ENCODE peak calls at places on chromosomes 2 and 18, in six cellular contexts. One of them, this sample, is unnamed.

GRCh38 chr2:203436496-203436895 is 98.6 kb downstream of the RAPH1 start:
- DNase-seq in mesendoderm: no peak
- DNase-seq in HCT116: no peak
- DNase-seq in CD4-positive, alpha-beta memory T cell: no peak
- DNase-seq in ovary: no peak
- DNase-seq in fibroblast of lung: no peak
- DNase-seq in this sample: no peak

GRCh38 chr2:207746131-207746530 is 23.6 kb downstream of the FZD5 start:
- DNase-seq in fibroblast of lung: peak; percentile 60
- DNase-seq in HCT116: peak; percentile 54
- DNase-seq in CD4-positive, alpha-beta memory T cell: peak; percentile 37
- DNase-seq in mesendoderm: peak; percentile 74
- DNase-seq in ovary: peak; percentile 60
- DNase-seq in this sample: no peak

GRCh38 chr2:126655066-126655465 is 892 bp upstream of the GYPC start:
- DNase-seq in mesendoderm: peak; percentile 37
- DNase-seq in fibroblast of lung: no peak
- DNase-seq in HCT116: no peak
- DNase-seq in ovary: no peak
- DNase-seq in CD4-positive, alpha-beta memory T cell: no peak
- DNase-seq in this sample: no peak

GRCh38 chr2:7567646-7568045 is 650.4 kb downstream of the RNF144A start:
- DNase-seq in mesendoderm: peak; percentile 6
- DNase-seq in ovary: no peak
- DNase-seq in CD4-positive, alpha-beta memory T cell: peak; percentile 64
- DNase-seq in fibroblast of lung: no peak
- DNase-seq in HCT116: no peak
- DNase-seq in this sample: no peak

GRCh38 chr2:48900321-48901014 is 144.9 kb upstream of the LHCGR start:
- DNase-seq in HCT116: no peak
- DNase-seq in mesendoderm: peak; percentile 23
- DNase-seq in ovary: no peak
- DNase-seq in fibroblast of lung: peak; percentile 7
- DNase-seq in CD4-positive, alpha-beta memory T cell: no peak
- DNase-seq in this sample: no peak

GRCh38 chr2:136058951-136059530 is 58.9 kb downstream of the CXCR4 start:
- DNase-seq in HCT116: no peak
- DNase-seq in mesendoderm: no peak
- DNase-seq in CD4-positive, alpha-beta memory T cell: no peak
- DNase-seq in ovary: no peak
- DNase-seq in fibroblast of lung: no peak
- DNase-seq in this sample: no peak

GRCh38 chr2:234241656-234242445 is 191.3 kb downstream of the SPP2 start:
- DNase-seq in fibroblast of lung: peak; percentile 97
- DNase-seq in CD4-positive, alpha-beta memory T cell: no peak
- DNase-seq in ovary: no peak
- DNase-seq in HCT116: no peak
- DNase-seq in mesendoderm: no peak
- DNase-seq in this sample: no peak

GRCh38 chr2:127165539-127165935 is 54.6 kb downstream of the CYP27C1 start:
- DNase-seq in fibroblast of lung: no peak
- DNase-seq in CD4-positive, alpha-beta memory T cell: no peak
- DNase-seq in ovary: no peak
- DNase-seq in mesendoderm: no peak
- DNase-seq in HCT116: no peak
- DNase-seq in this sample: no peak

GRCh38 chr2:216777637-216778273 is 82.1 kb downstream of the TNP1 start:
- DNase-seq in CD4-positive, alpha-beta memory T cell: peak; percentile 2
- DNase-seq in ovary: no peak
- DNase-seq in fibroblast of lung: peak; percentile 30
- DNase-seq in mesendoderm: peak; percentile 96
- DNase-seq in HCT116: peak; percentile 84
- DNase-seq in this sample: no peak

GRCh38 chr2:156901373-156902031 is 356.0 kb upstream of the GALNT5 start:
- DNase-seq in HCT116: no peak
- DNase-seq in CD4-positive, alpha-beta memory T cell: no peak
- DNase-seq in mesendoderm: peak; percentile 84
- DNase-seq in ovary: no peak
- DNase-seq in fibroblast of lung: peak; percentile 61
- DNase-seq in this sample: no peak

GRCh38 chr2:200239216-200239615 is 67.3 kb upstream of the SPATS2L start:
- DNase-seq in CD4-positive, alpha-beta memory T cell: no peak
- DNase-seq in HCT116: no peak
- DNase-seq in fibroblast of lung: peak; percentile 62
- DNase-seq in mesendoderm: peak; percentile 95
- DNase-seq in ovary: no peak
- DNase-seq in this sample: no peak

GRCh38 chr2:233817995-233818638 is 36.2 kb downstream of the HJURP start:
- DNase-seq in mesendoderm: no peak
- DNase-seq in HCT116: no peak
- DNase-seq in fibroblast of lung: no peak
- DNase-seq in ovary: no peak
- DNase-seq in CD4-positive, alpha-beta memory T cell: no peak
- DNase-seq in this sample: no peak

GRCh38 chr2:64141711-64142405 is 2.4 kb downstream of the PELI1 start:
- DNase-seq in mesendoderm: peak; percentile 27
- DNase-seq in ovary: no peak
- DNase-seq in CD4-positive, alpha-beta memory T cell: no peak
- DNase-seq in HCT116: no peak
- DNase-seq in fibroblast of lung: peak; percentile 56
- DNase-seq in this sample: no peak

GRCh38 chr18:8450898-8451665 is 158.2 kb upstream of the RAB12 start:
- DNase-seq in ovary: no peak
- DNase-seq in mesendoderm: peak; percentile 11
- DNase-seq in fibroblast of lung: no peak
- DNase-seq in HCT116: no peak
- DNase-seq in CD4-positive, alpha-beta memory T cell: no peak
- DNase-seq in this sample: no peak

GRCh38 chr18:24502621-24503020 is 42.2 kb downstream of the HRH4 start:
- DNase-seq in HCT116: no peak
- DNase-seq in fibroblast of lung: no peak
- DNase-seq in ovary: no peak
- DNase-seq in CD4-positive, alpha-beta memory T cell: no peak
- DNase-seq in mesendoderm: peak; percentile 47
- DNase-seq in this sample: no peak

GRCh38 chr18:57705861-57706590 is 84.4 kb upstream of the NARS1 start:
- DNase-seq in CD4-positive, alpha-beta memory T cell: no peak
- DNase-seq in ovary: no peak
- DNase-seq in HCT116: no peak
- DNase-seq in fibroblast of lung: no peak
- DNase-seq in mesendoderm: no peak
- DNase-seq in this sample: no peak

GRCh38 chr2:241595600-241596140 is 37.1 kb downstream of the BOK start:
- DNase-seq in mesendoderm: peak; percentile 61
- DNase-seq in ovary: no peak
- DNase-seq in CD4-positive, alpha-beta memory T cell: peak; percentile 15
- DNase-seq in fibroblast of lung: no peak
- DNase-seq in HCT116: no peak
- DNase-seq in this sample: no peak

GRCh38 chr2:110645616-110646015 is 32.2 kb downstream of the BUB1 start:
- DNase-seq in fibroblast of lung: no peak
- DNase-seq in HCT116: no peak
- DNase-seq in mesendoderm: no peak
- DNase-seq in ovary: no peak
- DNase-seq in CD4-positive, alpha-beta memory T cell: no peak
- DNase-seq in this sample: no peak

DNA sequence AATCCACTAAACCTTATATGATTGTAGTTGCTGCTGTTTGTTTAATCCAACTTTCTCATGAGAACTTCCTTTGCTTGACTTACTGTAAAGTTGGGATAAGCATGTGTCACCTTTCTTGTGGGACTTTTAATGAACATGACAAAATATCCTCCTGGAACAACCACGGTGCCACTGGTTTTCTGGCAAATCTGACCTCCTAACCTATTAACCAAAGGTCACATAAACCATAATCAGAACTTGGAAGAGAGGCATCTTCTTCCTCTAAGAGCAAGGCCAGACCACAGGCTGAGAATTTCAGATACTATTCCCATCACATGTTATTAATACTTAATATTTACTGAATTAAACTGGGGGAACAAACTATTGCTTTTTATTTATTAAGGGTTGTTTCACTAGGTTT is 2.3 kb downstream of the SLC40A1 start:
- DNase-seq in fibroblast of lung: no peak
- DNase-seq in mesendoderm: no peak
- DNase-seq in ovary: no peak
- DNase-seq in HCT116: no peak
- DNase-seq in CD4-positive, alpha-beta memory T cell: no peak
- DNase-seq in this sample: no peak
- H3K4me1 ChIP-seq in fibroblast of lung: peaks cover 4% of the 10 kb centered on the region
- H3K4me1 ChIP-seq in mesendoderm: peaks cover 5% of the 10 kb centered on the region
- H3K4me1 ChIP-seq in ovary: peaks cover 12% of the 10 kb centered on the region
- H3K4me1 ChIP-seq in HCT116: no peaks in the 10 kb centered on the region
- H3K4me1 ChIP-seq in CD4-positive, alpha-beta memory T cell: peaks cover 70% of the 10 kb centered on the region
- H3K4me1 ChIP-seq in this sample: peaks cover 16% of the 10 kb centered on the region

GRCh38 chr18:47983055-47983454 is 52.6 kb upstream of the SMAD2 start:
- DNase-seq in fibroblast of lung: no peak
- DNase-seq in mesendoderm: no peak
- DNase-seq in ovary: no peak
- DNase-seq in CD4-positive, alpha-beta memory T cell: no peak
- DNase-seq in HCT116: no peak
- DNase-seq in this sample: no peak

GRCh38 chr18:47983946-47984345 is 53.5 kb upstream of the SMAD2 start:
- DNase-seq in HCT116: no peak
- DNase-seq in CD4-positive, alpha-beta memory T cell: no peak
- DNase-seq in mesendoderm: no peak
- DNase-seq in fibroblast of lung: no peak
- DNase-seq in ovary: no peak
- DNase-seq in this sample: no peak

GRCh38 chr18:47986724-47987455 is 56.4 kb upstream of the SMAD2 start:
- DNase-seq in mesendoderm: no peak
- DNase-seq in ovary: no peak
- DNase-seq in CD4-positive, alpha-beta memory T cell: no peak
- DNase-seq in fibroblast of lung: peak; percentile 12
- DNase-seq in HCT116: no peak
- DNase-seq in this sample: no peak

GRCh38 chr18:47985837-47986236 is 55.4 kb upstream of the SMAD2 start:
- DNase-seq in HCT116: no peak
- DNase-seq in CD4-positive, alpha-beta memory T cell: no peak
- DNase-seq in mesendoderm: no peak
- DNase-seq in ovary: no peak
- DNase-seq in fibroblast of lung: no peak
- DNase-seq in this sample: no peak

GRCh38 chr18:47984991-47985390 is 54.5 kb upstream of the SMAD2 start:
- DNase-seq in ovary: no peak
- DNase-seq in fibroblast of lung: no peak
- DNase-seq in HCT116: no peak
- DNase-seq in mesendoderm: no peak
- DNase-seq in CD4-positive, alpha-beta memory T cell: no peak
- DNase-seq in this sample: no peak
- H3K4me1 ChIP-seq in ovary: no peaks in the 10 kb centered on the region
- H3K4me1 ChIP-seq in fibroblast of lung: no peaks in the 10 kb centered on the region
- H3K4me1 ChIP-seq in HCT116: no peaks in the 10 kb centered on the region
- H3K4me1 ChIP-seq in mesendoderm: peaks cover 5% of the 10 kb centered on the region
- H3K4me1 ChIP-seq in CD4-positive, alpha-beta memory T cell: no peaks in the 10 kb centered on the region
- H3K4me1 ChIP-seq in this sample: no peaks in the 10 kb centered on the region

GRCh38 chr18:55422456-55423185 is 165.4 kb downstream of the TCF4 start:
- DNase-seq in ovary: peak; percentile 51
- DNase-seq in CD4-positive, alpha-beta memory T cell: no peak
- DNase-seq in fibroblast of lung: peak; percentile 79
- DNase-seq in HCT116: no peak
- DNase-seq in mesendoderm: no peak
- DNase-seq in this sample: no peak
- H3K4me1 ChIP-seq in ovary: peaks cover 2% of the 10 kb centered on the region
- H3K4me1 ChIP-seq in CD4-positive, alpha-beta memory T cell: no peaks in the 10 kb centered on the region
- H3K4me1 ChIP-seq in fibroblast of lung: peaks cover 4% of the 10 kb centered on the region
- H3K4me1 ChIP-seq in HCT116: no peaks in the 10 kb centered on the region
- H3K4me1 ChIP-seq in mesendoderm: peaks cover 15% of the 10 kb centered on the region
- H3K4me1 ChIP-seq in this sample: no peaks in the 10 kb centered on the region

GRCh38 chr18:48179666-48180065 is 229.5 kb downstream of the ZBTB7C start:
- DNase-seq in fibroblast of lung: no peak
- DNase-seq in ovary: no peak
- DNase-seq in HCT116: no peak
- DNase-seq in CD4-positive, alpha-beta memory T cell: no peak
- DNase-seq in mesendoderm: no peak
- DNase-seq in this sample: no peak
- H3K4me1 ChIP-seq in fibroblast of lung: no peaks in the 10 kb centered on the region
- H3K4me1 ChIP-seq in ovary: no peaks in the 10 kb centered on the region
- H3K4me1 ChIP-seq in HCT116: no peaks in the 10 kb centered on the region
- H3K4me1 ChIP-seq in CD4-positive, alpha-beta memory T cell: no peaks in the 10 kb centered on the region
- H3K4me1 ChIP-seq in mesendoderm: no peaks in the 10 kb centered on the region
- H3K4me1 ChIP-seq in this sample: no peaks in the 10 kb centered on the region

DNA sequence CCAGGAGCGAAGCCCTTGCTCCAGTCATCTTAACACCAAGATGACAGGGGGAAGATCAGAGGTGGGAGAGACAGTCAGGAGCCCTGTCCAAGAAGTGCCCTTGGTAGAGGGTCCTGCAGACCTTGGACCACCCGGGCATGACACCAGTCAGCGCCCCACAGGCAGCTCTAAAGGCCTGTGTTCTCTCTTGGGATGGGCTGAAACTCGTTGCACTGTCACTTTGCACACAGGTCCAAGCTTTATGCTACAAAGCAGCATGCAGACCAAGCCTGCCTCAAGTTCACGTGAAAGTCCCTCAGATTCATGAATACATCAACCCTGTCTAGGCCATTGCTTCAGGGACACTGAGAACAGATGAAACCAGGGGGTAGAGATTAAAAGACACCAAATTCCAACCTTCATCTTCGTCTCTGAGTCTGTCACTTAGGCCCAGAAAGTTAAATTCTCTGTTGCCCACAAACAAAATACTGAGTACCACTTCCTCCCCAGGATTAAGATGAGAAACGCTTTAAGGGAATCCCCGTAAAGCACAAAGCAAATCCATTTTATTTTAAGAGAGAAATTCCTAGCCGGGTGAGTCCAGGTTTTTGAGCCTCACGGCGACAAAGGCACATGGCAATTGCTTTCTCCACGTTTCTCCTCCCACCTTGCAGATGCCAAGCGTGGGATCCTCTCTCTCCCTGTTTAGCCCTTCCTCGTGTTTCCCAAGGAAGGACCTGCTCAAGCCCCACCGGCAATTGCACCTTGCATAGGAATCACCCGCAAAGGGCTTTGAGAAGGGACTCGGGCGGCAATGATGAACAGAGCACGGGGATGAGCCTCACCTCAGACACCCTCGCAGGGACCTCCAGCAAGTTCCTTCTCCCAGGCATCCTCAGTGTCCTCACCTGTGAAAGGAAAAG is 75.0 kb upstream of the ID2 start:
- DNase-seq in HCT116: no peak
- DNase-seq in ovary: no peak
- DNase-seq in fibroblast of lung: no peak
- DNase-seq in mesendoderm: no peak
- DNase-seq in CD4-positive, alpha-beta memory T cell: no peak
- DNase-seq in this sample: no peak
- H3K4me1 ChIP-seq in HCT116: peaks cover 16% of the 10 kb centered on the region
- H3K4me1 ChIP-seq in ovary: no peaks in the 10 kb centered on the region
- H3K4me1 ChIP-seq in fibroblast of lung: peaks cover 4% of the 10 kb centered on the region
- H3K4me1 ChIP-seq in mesendoderm: peaks cover 9% of the 10 kb centered on the region
- H3K4me1 ChIP-seq in CD4-positive, alpha-beta memory T cell: peaks cover 4% of the 10 kb centered on the region
- H3K4me1 ChIP-seq in this sample: no peaks in the 10 kb centered on the region